ENCODE peak calls at places on chromosomes 13 and 19, in six cellular contexts. One of them, this sample, is unnamed.

GRCh38 chr13:51612867-51613266 is 28.6 kb downstream of the WDFY2 start:
- DNase-seq in NB4: no peak
- DNase-seq in adrenal gland: no peak
- DNase-seq in breast epithelium: no peak
- DNase-seq in tibial nerve: no peak
- DNase-seq in testis: no peak
- DNase-seq in this sample: no peak

GRCh38 chr19:1668339-1669123 is 16.1 kb upstream of the TCF3 start:
- DNase-seq in NB4: no peak
- DNase-seq in adrenal gland: no peak
- DNase-seq in breast epithelium: no peak
- DNase-seq in tibial nerve: no peak
- DNase-seq in testis: no peak
- DNase-seq in this sample: no peak

GRCh38 chr19:9040131-9040530 is 29.9 kb upstream of the MUC16 start:
- DNase-seq in NB4: no peak
- DNase-seq in adrenal gland: no peak
- DNase-seq in breast epithelium: no peak
- DNase-seq in tibial nerve: no peak
- DNase-seq in testis: no peak
- DNase-seq in this sample: no peak

GRCh38 chr13:113002206-113002821 is 33.3 kb downstream of the MCF2L start:
- DNase-seq in NB4: no peak
- DNase-seq in adrenal gland: no peak
- DNase-seq in breast epithelium: no peak
- DNase-seq in tibial nerve: no peak
- DNase-seq in testis: no peak
- DNase-seq in this sample: no peak

GRCh38 chr19:49884109-49884508 is 6.6 kb downstream of the TBC1D17 start:
- DNase-seq in NB4: no peak
- DNase-seq in adrenal gland: no peak
- DNase-seq in breast epithelium: no peak
- DNase-seq in tibial nerve: no peak
- DNase-seq in testis: no peak
- DNase-seq in this sample: no peak

GRCh38 chr13:74104661-74105275 is 29.4 kb downstream of the KLF12 start:
- DNase-seq in NB4: no peak
- DNase-seq in adrenal gland: no peak
- DNase-seq in breast epithelium: no peak
- DNase-seq in tibial nerve: no peak
- DNase-seq in testis: no peak
- DNase-seq in this sample: no peak

GRCh38 chr13:95403349-95404140 is 102.3 kb upstream of the ABCC4 start:
- DNase-seq in NB4: no peak
- DNase-seq in adrenal gland: no peak
- DNase-seq in breast epithelium: no peak
- DNase-seq in tibial nerve: no peak
- DNase-seq in testis: peak; percentile 52
- DNase-seq in this sample: no peak

GRCh38 chr19:46692918-46693722 is 23.8 kb downstream of the PRKD2 start:
- DNase-seq in NB4: no peak
- DNase-seq in adrenal gland: no peak
- DNase-seq in breast epithelium: no peak
- DNase-seq in tibial nerve: no peak
- DNase-seq in testis: no peak
- DNase-seq in this sample: no peak

GRCh38 chr13:79387853-79388252 is 18.2 kb downstream of the RBM26 start:
- DNase-seq in NB4: no peak
- DNase-seq in adrenal gland: no peak
- DNase-seq in breast epithelium: no peak
- DNase-seq in tibial nerve: no peak
- DNase-seq in testis: no peak
- DNase-seq in this sample: no peak

GRCh38 chr13:48161530-48162179 is 66.8 kb upstream of the MED4 start:
- DNase-seq in NB4: peak; percentile 95
- DNase-seq in adrenal gland: peak; percentile 57
- DNase-seq in breast epithelium: no peak
- DNase-seq in tibial nerve: peak; percentile 55
- DNase-seq in testis: peak; percentile 37
- DNase-seq in this sample: no peak

GRCh38 chr19:47713046-47714021 is at the start of gene EHD2:
- DNase-seq in NB4: peak; percentile 68
- DNase-seq in adrenal gland: peak; percentile 69
- DNase-seq in breast epithelium: peak; percentile 70
- DNase-seq in tibial nerve: peak; percentile 54
- DNase-seq in testis: peak; percentile 56
- DNase-seq in this sample: no peak

GRCh38 chr13:98672947-98673545 is 79.4 kb downstream of the SLC15A1 start:
- DNase-seq in NB4: peak; percentile 72
- DNase-seq in adrenal gland: peak; percentile 77
- DNase-seq in breast epithelium: peak; percentile 59
- DNase-seq in tibial nerve: peak; percentile 75
- DNase-seq in testis: peak; percentile 67
- DNase-seq in this sample: peak; percentile 68

GRCh38 chr19:44554641-44555246 is 25.3 kb upstream of the CEACAM20 start:
- DNase-seq in NB4: no peak
- DNase-seq in adrenal gland: no peak
- DNase-seq in breast epithelium: no peak
- DNase-seq in tibial nerve: no peak
- DNase-seq in testis: no peak
- DNase-seq in this sample: no peak

GRCh38 chr19:53355739-53356138 is 9.8 kb upstream of the ZNF525 start:
- DNase-seq in NB4: no peak
- DNase-seq in adrenal gland: no peak
- DNase-seq in breast epithelium: no peak
- DNase-seq in tibial nerve: no peak
- DNase-seq in testis: no peak
- DNase-seq in this sample: no peak

GRCh38 chr13:40376296-40376849 is 290.1 kb downstream of the FOXO1 start:
- DNase-seq in NB4: no peak
- DNase-seq in adrenal gland: no peak
- DNase-seq in breast epithelium: no peak
- DNase-seq in tibial nerve: no peak
- DNase-seq in testis: no peak
- DNase-seq in this sample: no peak

GRCh38 chr19:22261596-22261995 is 24.6 kb upstream of the ZNF729 start:
- DNase-seq in NB4: no peak
- DNase-seq in adrenal gland: no peak
- DNase-seq in breast epithelium: no peak
- DNase-seq in tibial nerve: no peak
- DNase-seq in testis: no peak
- DNase-seq in this sample: no peak

GRCh38 chr13:53622431-53622830 is 593.8 kb downstream of the OLFM4 start:
- DNase-seq in NB4: no peak
- DNase-seq in adrenal gland: no peak
- DNase-seq in breast epithelium: no peak
- DNase-seq in tibial nerve: no peak
- DNase-seq in testis: no peak
- DNase-seq in this sample: peak; percentile 2

GRCh38 chr19:1226522-1227312 is 11.1 kb downstream of the CBARP start:
- DNase-seq in NB4: no peak
- DNase-seq in adrenal gland: no peak
- DNase-seq in breast epithelium: no peak
- DNase-seq in tibial nerve: no peak
- DNase-seq in testis: no peak
- DNase-seq in this sample: no peak

GRCh38 chr13:79481685-79482052 is 714 bp downstream of the NDFIP2 start:
- DNase-seq in NB4: peak; percentile 49
- DNase-seq in adrenal gland: no peak
- DNase-seq in breast epithelium: no peak
- DNase-seq in tibial nerve: no peak
- DNase-seq in testis: no peak
- DNase-seq in this sample: no peak

GRCh38 chr19:1852294-1852646 is 4.0 kb upstream of the REXO1 start:
- DNase-seq in NB4: no peak
- DNase-seq in adrenal gland: no peak
- DNase-seq in breast epithelium: no peak
- DNase-seq in tibial nerve: no peak
- DNase-seq in testis: no peak
- DNase-seq in this sample: no peak

GRCh38 chr19:58492265-58492664 is 16.1 kb downstream of the ZNF446 start:
- DNase-seq in NB4: no peak
- DNase-seq in adrenal gland: no peak
- DNase-seq in breast epithelium: no peak
- DNase-seq in tibial nerve: no peak
- DNase-seq in testis: no peak
- DNase-seq in this sample: no peak

GRCh38 chr13:50450279-50450678 is 393.2 kb downstream of the DLEU7 start:
- DNase-seq in NB4: no peak
- DNase-seq in adrenal gland: no peak
- DNase-seq in breast epithelium: no peak
- DNase-seq in tibial nerve: no peak
- DNase-seq in testis: no peak
- DNase-seq in this sample: no peak

GRCh38 chr13:69306766-69307165 is 800.9 kb upstream of the ATXN8OS start:
- DNase-seq in NB4: no peak
- DNase-seq in adrenal gland: no peak
- DNase-seq in breast epithelium: no peak
- DNase-seq in tibial nerve: no peak
- DNase-seq in testis: no peak
- DNase-seq in this sample: no peak
- TF ChIP-seq CTCF in NB4: no peak
- TF ChIP-seq CTCF in adrenal gland: no peak
- TF ChIP-seq CTCF in breast epithelium: no peak
- TF ChIP-seq CTCF in tibial nerve: no peak
- TF ChIP-seq CTCF in testis: no peak
- TF ChIP-seq CTCF in this sample: no peak

DNA sequence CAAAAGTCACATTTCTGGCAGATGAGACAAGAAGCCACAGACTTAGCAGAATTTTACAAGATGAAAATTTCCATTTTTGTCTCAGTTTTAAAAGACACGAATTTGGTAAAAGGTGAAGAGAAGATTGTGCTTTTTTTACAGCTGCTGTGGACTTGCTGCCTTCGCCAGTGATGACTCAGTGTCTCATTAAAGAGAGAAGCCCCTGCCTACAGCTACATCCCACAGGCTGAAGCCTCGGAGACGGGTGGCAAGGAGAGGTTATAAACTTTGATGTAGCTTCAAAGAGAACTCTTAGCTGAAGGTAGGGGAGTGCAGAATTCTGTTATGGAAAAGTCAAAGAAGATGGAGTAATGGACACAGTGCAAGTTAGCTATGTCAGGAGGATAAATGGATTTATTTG is 683.4 kb upstream of the ARGLU1 start:
- DNase-seq in NB4: no peak
- DNase-seq in adrenal gland: no peak
- DNase-seq in breast epithelium: no peak
- DNase-seq in tibial nerve: no peak
- DNase-seq in testis: no peak
- DNase-seq in this sample: no peak
- H3K4me3 ChIP-seq in NB4: no peak overlapping the region
- H3K4me3 ChIP-seq in adrenal gland: no peak overlapping the region
- H3K4me3 ChIP-seq in breast epithelium: no peak overlapping the region
- H3K4me3 ChIP-seq in tibial nerve: no peak overlapping the region
- H3K4me3 ChIP-seq in testis: no peak overlapping the region
- H3K4me3 ChIP-seq in this sample: no peak overlapping the region

DNA sequence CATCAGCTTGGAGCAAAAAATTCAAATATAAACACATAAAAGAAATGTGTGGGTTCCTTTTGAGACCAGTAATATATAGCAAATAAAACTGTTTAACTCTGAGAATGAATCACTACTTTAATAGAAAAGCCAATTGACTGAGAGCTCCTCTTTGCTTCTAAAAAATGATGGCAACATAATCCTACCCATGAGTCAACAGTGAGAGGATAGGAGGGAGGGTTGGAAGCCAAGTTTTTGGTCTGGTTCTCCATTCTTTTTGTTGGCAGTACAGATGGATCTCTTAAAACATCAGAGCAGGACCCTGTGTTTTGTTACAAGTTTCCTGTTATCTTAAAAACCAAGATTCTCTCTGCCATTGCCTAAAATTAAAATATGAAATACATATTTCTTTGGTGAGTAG is 50.0 kb upstream of the POSTN start:
- DNase-seq in NB4: no peak
- DNase-seq in adrenal gland: no peak
- DNase-seq in breast epithelium: no peak
- DNase-seq in tibial nerve: no peak
- DNase-seq in testis: no peak
- DNase-seq in this sample: peak; percentile 27
- TF ChIP-seq CTCF in NB4: no peak
- TF ChIP-seq CTCF in adrenal gland: no peak
- TF ChIP-seq CTCF in breast epithelium: no peak
- TF ChIP-seq CTCF in tibial nerve: no peak
- TF ChIP-seq CTCF in testis: no peak
- TF ChIP-seq CTCF in this sample: no peak

GRCh38 chr13:24931450-24932217 is 164.3 kb upstream of the PABPC3 start:
- DNase-seq in NB4: no peak
- DNase-seq in adrenal gland: no peak
- DNase-seq in breast epithelium: no peak
- DNase-seq in tibial nerve: no peak
- DNase-seq in testis: no peak
- DNase-seq in this sample: no peak
- H3K4me3 ChIP-seq in NB4: no peak overlapping the region
- H3K4me3 ChIP-seq in adrenal gland: no peak overlapping the region
- H3K4me3 ChIP-seq in breast epithelium: peak overlapping the region; percentile 32
- H3K4me3 ChIP-seq in tibial nerve: no peak overlapping the region
- H3K4me3 ChIP-seq in testis: peak overlapping the region; percentile 11
- H3K4me3 ChIP-seq in this sample: peak overlapping the region; percentile 33

DNA sequence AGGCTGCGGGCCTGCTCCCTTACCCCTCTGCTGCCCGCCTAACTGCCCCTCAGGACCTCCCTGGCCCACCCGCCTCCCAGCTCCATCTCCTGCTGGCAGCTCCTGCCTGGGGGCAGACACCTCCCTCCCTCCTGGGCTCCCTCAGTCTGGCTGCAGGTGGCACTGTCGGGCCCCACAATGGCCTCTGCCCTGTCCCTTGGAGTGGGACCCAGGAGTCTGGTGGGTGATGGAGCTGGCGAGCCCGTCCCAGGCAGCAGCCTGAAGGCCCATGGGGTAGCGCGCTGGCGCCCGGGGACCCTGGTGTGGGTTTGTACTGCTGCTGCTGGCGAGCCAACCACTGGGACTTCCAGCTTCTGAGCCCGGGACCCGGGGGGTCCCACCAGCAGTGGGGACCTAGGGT is 83.6 kb downstream of the KDM4B start:
- DNase-seq in NB4: no peak
- DNase-seq in adrenal gland: no peak
- DNase-seq in breast epithelium: no peak
- DNase-seq in tibial nerve: no peak
- DNase-seq in testis: no peak
- DNase-seq in this sample: no peak
- TF ChIP-seq CTCF in NB4: no peak
- TF ChIP-seq CTCF in adrenal gland: no peak
- TF ChIP-seq CTCF in breast epithelium: no peak
- TF ChIP-seq CTCF in tibial nerve: no peak
- TF ChIP-seq CTCF in testis: peak; percentile 10
- TF ChIP-seq CTCF in this sample: peak; percentile 11